ENCODE peak calls at places on chromosome 4, in four cellular contexts. T is HCT116, A is SK-N-SH, K is A549. S is an unnamed sample.

GRCh38 chr4:99024481-99025275 is 29.2 kb downstream of the METAP1 start:
- DNase-seq in T (no peak), A (no peak), K (peak), S (no peak)

GRCh38 chr4:84167579-84167978 is 331.5 kb downstream of the NKX6-1 start:
- DNase-seq in T (no peak), A (no peak), K (no peak), S (no peak)

GRCh38 chr4:184096561-184097239 is 121.0 kb downstream of the ENPP6 start:
- DNase-seq in T (no peak), A (no peak), K (no peak), S (no peak)

GRCh38 chr4:54296548-54297203 is 67.6 kb downstream of the PDGFRA start:
- DNase-seq in T (no peak), A (no peak), K (no peak), S (no peak)

GRCh38 chr4:10808591-10808990 is 124.0 kb upstream of the CLNK start:
- DNase-seq in T (no peak), A (no peak), K (no peak), S (no peak)

GRCh38 chr4:188295899-188296298 is 156.7 kb downstream of the TRIML1 start:
- DNase-seq in T (no peak), A (no peak), K (no peak), S (no peak)

GRCh38 chr4:168566736-168567135 is 69.9 kb downstream of the PALLD start:
- DNase-seq in T (no peak), A (no peak), K (no peak), S (no peak)

GRCh38 chr4:146927710-146928109 is 18.0 kb downstream of the TTC29 start:
- DNase-seq in T (no peak), A (no peak), K (no peak), S (no peak)

GRCh38 chr4:184167576-184167975 is 50.1 kb downstream of the ENPP6 start:
- DNase-seq in T (no peak), A (no peak), K (no peak), S (no peak)

GRCh38 chr4:110287130-110287529 is 88.7 kb upstream of the ELOVL6 start:
- DNase-seq in T (peak), A (no peak), K (peak), S (peak)

GRCh38 chr4:71195932-71196331 is 142.9 kb upstream of the SLC4A4 start:
- DNase-seq in T (no peak), A (no peak), K (no peak), S (no peak)

GRCh38 chr4:38868055-38868965 is 704 bp downstream of the FAM114A1 start:
- DNase-seq in T (no peak), A (no peak), K (peak), S (no peak)

GRCh38 chr4:123299212-123299651 is 97.4 kb upstream of the SPRY1 start:
- DNase-seq in T (no peak), A (no peak), K (no peak), S (no peak)

GRCh38 chr4:906311-907102 is 25.6 kb downstream of the GAK start:
- DNase-seq in T (no peak), A (no peak), K (no peak), S (no peak)

GRCh38 chr4:158018831-158019230 is 154.0 kb downstream of the GASK1B start:
- DNase-seq in T (no peak), A (no peak), K (no peak), S (no peak)

GRCh38 chr4:107890779-107891178 is 40.6 kb upstream of the CYP2U1 start:
- DNase-seq in T (no peak), A (no peak), K (no peak), S (no peak)

GRCh38 chr4:74016068-74016467 is 17.6 kb upstream of the CXCL5 start:
- DNase-seq in T (no peak), A (no peak), K (peak), S (no peak)

GRCh38 chr4:92618968-92619367 is 315.2 kb downstream of the GRID2 start:
- DNase-seq in T (no peak), A (no peak), K (peak), S (no peak)

GRCh38 chr4:80454040-80454439 is 118.5 kb downstream of the CFAP299 start:
- DNase-seq in T (peak), A (no peak), K (no peak), S (no peak)

GRCh38 chr4:137524642-137525384 is 7.5 kb downstream of the PCDH18 start:
- DNase-seq in T (no peak), A (no peak), K (no peak), S (no peak)

GRCh38 chr4:75841641-75842520 is 60.4 kb downstream of the PPEF2 start:
- DNase-seq in T (no peak), A (no peak), K (peak), S (no peak)

GRCh38 chr4:81465668-81466357 is 5.9 kb downstream of the RASGEF1B start:
- DNase-seq in T (no peak), A (no peak), K (no peak), S (no peak)

GRCh38 chr4:106601519-106601918 is 232.9 kb upstream of the GIMD1 start:
- DNase-seq in T (no peak), A (no peak), K (no peak), S (no peak)

GRCh38 chr4:93466440-93466839 is 362.1 kb upstream of the ATOH1 start:
- DNase-seq in T (no peak), A (no peak), K (no peak), S (no peak)

GRCh38 chr4:40548256-40548655 is 81.4 kb downstream of the RBM47 start:
- DNase-seq in T (no peak), A (no peak), K (no peak), S (no peak)

DNA sequence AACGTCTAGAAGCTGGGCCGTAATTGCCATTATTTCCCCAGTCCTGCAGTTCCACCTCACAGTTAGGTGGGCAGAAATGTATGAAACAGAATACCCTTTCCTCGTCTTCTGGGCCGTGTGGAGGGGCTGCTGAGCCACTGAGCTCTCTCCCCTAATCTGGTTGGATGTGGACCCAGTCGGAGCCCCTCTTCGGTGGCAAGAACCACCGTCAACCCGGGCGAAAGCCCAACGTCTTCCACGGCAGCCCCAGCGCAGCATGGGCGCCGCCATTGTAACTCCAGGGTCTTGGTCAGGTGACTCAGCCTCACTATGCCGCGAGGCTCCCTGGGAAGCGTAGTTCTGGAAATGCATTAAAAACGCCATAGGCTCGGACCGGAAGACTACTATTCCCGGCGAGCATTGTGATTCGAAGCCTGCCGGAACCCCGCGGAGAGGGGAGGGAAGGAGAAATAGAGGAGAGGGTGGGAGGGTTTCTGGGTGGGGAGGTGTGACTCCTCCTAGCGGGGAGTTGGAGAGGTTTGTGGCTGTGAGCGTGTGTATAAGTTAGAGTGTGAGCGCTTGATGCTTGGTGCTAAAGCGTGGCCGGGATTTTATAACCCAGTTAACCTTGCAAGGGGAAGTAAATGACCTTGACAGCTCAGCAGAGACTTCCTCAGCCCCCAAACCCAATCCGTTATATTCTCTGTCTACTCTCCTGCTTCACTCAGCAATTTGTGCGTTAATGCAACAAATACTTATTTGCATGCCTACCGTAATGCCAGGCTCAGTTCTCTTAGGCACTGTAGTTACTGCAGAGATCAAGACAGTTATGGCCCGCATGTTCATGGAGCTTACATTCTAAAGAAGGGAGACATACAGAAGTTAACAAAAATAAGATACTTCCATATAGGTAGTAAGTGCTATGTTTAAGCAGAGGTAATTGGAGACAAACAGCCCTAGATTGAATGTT is at the start of gene GATB:
- DNase-seq in T (peak), A (peak), K (peak), S (peak)
- TF ChIP-seq REST in T (no peak), A (peak), K (no peak), S (no peak)

GRCh38 chr4:13484045-13484748 is at the start of gene RAB28:
- DNase-seq in T (peak), A (peak), K (peak), S (peak)
- TF ChIP-seq REST in T (no peak), A (no peak), K (no peak), S (no peak)

GRCh38 chr4:52235775-52236174 is 184.7 kb downstream of the SPATA18 start:
- DNase-seq in T (no peak), A (no peak), K (no peak), S (no peak)

DNA sequence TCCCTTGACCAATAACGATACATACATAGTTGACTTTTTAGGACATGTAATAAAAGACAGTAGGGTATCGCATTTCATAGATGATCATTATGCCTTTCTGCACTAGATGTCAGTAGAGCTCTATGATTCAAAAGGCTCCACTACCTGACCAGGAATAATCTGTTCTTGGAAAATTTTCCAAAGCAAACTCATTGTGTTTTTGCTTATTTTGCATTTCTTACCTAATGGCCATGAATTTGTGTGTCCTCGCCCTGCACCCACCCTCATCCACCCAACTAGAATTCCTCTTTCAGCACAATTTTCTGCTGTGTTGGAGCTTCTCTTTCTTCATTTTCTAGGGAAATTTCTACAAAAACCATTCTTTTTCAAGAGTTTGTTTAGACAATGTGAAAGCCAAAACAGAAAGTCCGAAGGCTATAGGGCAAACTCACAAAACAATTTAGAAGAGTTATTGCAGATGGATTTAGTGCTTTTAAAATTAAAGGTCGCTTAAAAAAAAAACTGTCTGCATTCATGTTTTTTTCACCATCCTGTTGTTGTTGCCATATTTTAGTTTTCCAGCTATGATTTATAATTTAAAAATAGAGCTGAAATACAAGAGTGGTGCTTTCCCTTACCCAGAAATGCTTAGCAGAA is 183.6 kb downstream of the SPATA18 start:
- DNase-seq in T (peak), A (peak), K (peak), S (no peak)
- TF ChIP-seq REST in T (no peak), A (no peak), K (no peak), S (no peak)

GRCh38 chr4:177485528-177485927 is 43.3 kb upstream of the AGA start:
- DNase-seq in T (no peak), A (no peak), K (peak), S (no peak)

GRCh38 chr4:177490769-177491168 is 48.5 kb upstream of the AGA start:
- DNase-seq in T (no peak), A (no peak), K (no peak), S (no peak)

GRCh38 chr4:177489847-177490246 is 47.6 kb upstream of the AGA start:
- DNase-seq in T (no peak), A (no peak), K (no peak), S (no peak)

GRCh38 chr4:177484613-177485021 is 42.4 kb upstream of the AGA start:
- DNase-seq in T (peak), A (no peak), K (peak), S (no peak)

GRCh38 chr4:177487977-177488376 is 45.7 kb upstream of the AGA start:
- DNase-seq in T (no peak), A (no peak), K (no peak), S (no peak)
- TF ChIP-seq REST in T (no peak), A (no peak), K (no peak), S (no peak)

GRCh38 chr4:127632420-127633403 is at the start of gene INTU:
- DNase-seq in T (peak), A (peak), K (peak), S (no peak)
- TF ChIP-seq REST in T (no peak), A (no peak), K (no peak), S (no peak)

DNA sequence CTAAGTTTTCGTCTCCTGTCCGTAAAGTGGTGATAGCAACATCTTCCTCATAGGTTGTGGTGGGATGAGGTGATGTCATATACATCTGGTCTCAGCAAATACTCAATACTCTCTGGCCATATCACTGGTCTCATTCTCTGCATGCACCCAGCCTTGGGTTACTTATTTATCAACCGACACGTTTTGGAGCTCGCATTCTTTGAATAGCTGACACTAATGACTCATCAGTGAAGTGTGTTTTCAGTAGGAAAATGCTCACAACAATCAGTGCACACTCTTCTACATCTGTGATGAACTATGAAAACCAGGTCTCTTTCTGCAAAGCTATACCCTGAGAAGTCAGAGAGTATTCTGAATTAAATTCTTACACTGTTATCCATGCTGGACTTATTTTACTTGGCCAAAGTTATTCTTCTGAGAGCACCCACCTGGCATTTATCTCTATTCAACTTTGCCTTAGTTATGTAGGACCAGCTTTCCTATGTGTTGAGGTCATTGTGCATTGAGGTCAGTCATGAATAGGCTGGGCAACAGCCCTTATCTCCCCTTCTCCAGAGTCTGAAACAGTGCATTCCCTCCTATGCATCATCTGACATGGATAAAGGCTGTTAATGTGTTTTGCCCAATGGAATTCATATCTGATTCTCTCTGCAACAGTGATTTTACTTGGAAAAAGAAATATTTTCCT is 58.7 kb upstream of the DHX15 start:
- DNase-seq in T (no peak), A (no peak), K (peak), S (no peak)
- TF ChIP-seq REST in T (no peak), A (no peak), K (no peak), S (no peak)

S was measured in GM12878.